ENCODE peak calls at places on chromosomes 16 and 17, in five cellular contexts. Y, P, D, V and T are unnamed samples.
A peak's percentile ranks its signal among the peaks of the same experiment; 100 is the strongest.

GRCh38 chr17:27861979-27862378 is 31.2 kb downstream of the LYRM9 start:
- DNase-seq in D (no peak), V (no peak), Y (no peak), P (no peak), T (no peak)

GRCh38 chr17:82862758-82863645 is 23.2 kb upstream of the ZNF750 start:
- DNase-seq in Y (no peak), P (no peak), V (no peak), D (no peak), T (no peak)

GRCh38 chr17:45246861-45247428 is 14.9 kb downstream of the SPATA32 start:
- DNase-seq in V (peak; percentile 81), Y (no peak), D (peak; percentile 80), P (no peak), T (peak; percentile 37)

GRCh38 chr16:8859913-8860881 is 8.6 kb downstream of the CARHSP1 start:
- DNase-seq in D (no peak), V (no peak), P (no peak), Y (no peak), T (no peak)

GRCh38 chr16:15775209-15775608 is 81.6 kb downstream of the MYH11 start:
- DNase-seq in Y (no peak), V (no peak), D (no peak), P (no peak), T (peak; percentile 14)

GRCh38 chr17:7407483-7408231 is at the start of gene NLGN2:
- DNase-seq in Y (no peak), P (no peak), V (no peak), D (peak; percentile 28), T (no peak)

GRCh38 chr17:65365209-65365608 is 196.2 kb downstream of the AXIN2 start:
- DNase-seq in P (no peak), Y (no peak), V (no peak), D (no peak), T (no peak)

GRCh38 chr17:47275245-47275984 is 21.8 kb downstream of the ITGB3 start:
- DNase-seq in V (no peak), D (peak; percentile 62), P (no peak), Y (no peak), T (peak; percentile 60)

GRCh38 chr17:67469208-67469980 is 92.3 kb downstream of the PITPNC1 start:
- DNase-seq in V (no peak), P (no peak), Y (no peak), D (peak; percentile 57), T (no peak)

GRCh38 chr16:29784901-29785500 is 5.5 kb upstream of the KIF22 start:
- DNase-seq in V (peak; percentile 71), P (no peak), Y (peak; percentile 58), D (peak; percentile 87), T (no peak)

GRCh38 chr16:56950881-56951771 is 10.6 kb upstream of the CETP start:
- DNase-seq in D (peak; percentile 65), V (peak; percentile 64), P (peak; percentile 5), Y (peak; percentile 34), T (peak; percentile 18)

GRCh38 chr17:15112881-15113617 is 152.1 kb downstream of the PMP22 start:
- DNase-seq in P (no peak), Y (no peak), D (no peak), V (no peak), T (no peak)

GRCh38 chr16:19136549-19137196 is 22.9 kb downstream of the ITPRIPL2 start:
- DNase-seq in V (no peak), Y (no peak), P (no peak), D (no peak), T (no peak)

GRCh38 chr16:58338205-58338604 is 43.4 kb upstream of the PRSS54 start:
- DNase-seq in D (no peak), V (no peak), P (no peak), Y (no peak), T (no peak)

GRCh38 chr17:60107526-60108257 is 29.0 kb upstream of the HEATR6 start:
- DNase-seq in V (no peak), P (no peak), D (no peak), Y (no peak), T (no peak)

GRCh38 chr16:563072-563644 is 3.0 kb downstream of the PRR35 start:
- DNase-seq in P (no peak), V (no peak), D (no peak), Y (no peak), T (no peak)

GRCh38 chr16:1363501-1364041 is 11.8 kb downstream of the GNPTG start:
- DNase-seq in D (peak; percentile 85), V (peak; percentile 72), Y (peak; percentile 42), P (no peak), T (no peak)

GRCh38 chr16:77322757-77323156 is 112.1 kb downstream of the ADAMTS18 start:
- DNase-seq in Y (no peak), P (peak; percentile 81), D (no peak), V (no peak), T (no peak)

GRCh38 chr17:49997773-49998703 is 3.0 kb upstream of the DLX3 start:
- DNase-seq in V (peak; percentile 92), P (peak; percentile 85), Y (peak; percentile 67), D (peak; percentile 87), T (peak; percentile 83)

GRCh38 chr16:10824111-10824893 is 5.7 kb upstream of the TVP23A start:
- DNase-seq in Y (no peak), D (no peak), P (no peak), V (no peak), T (no peak)

GRCh38 chr17:74243013-74243755 is 29.8 kb downstream of the TTYH2 start:
- DNase-seq in V (no peak), D (no peak), P (no peak), Y (no peak), T (no peak)

GRCh38 chr17:67460097-67460496 is 83.0 kb downstream of the PITPNC1 start:
- DNase-seq in P (no peak), V (no peak), Y (no peak), D (no peak), T (no peak)

GRCh38 chr17:6506679-6507231 is 49.6 kb downstream of the PITPNM3 start:
- DNase-seq in D (no peak), Y (no peak), P (no peak), V (no peak), T (no peak)

GRCh38 chr17:45775576-45776011 is 8.5 kb upstream of the CRHR1 start:
- DNase-seq in Y (no peak), P (peak; percentile 79), D (no peak), V (no peak), T (peak; percentile 49)